ENCODE peak calls at places on chromosomes 1 and 21, in five cellular contexts. O is colonic mucosa, I is PC-3, U is left lung, Y is lung. L is an unnamed sample.
A peak's percentile ranks its signal among the peaks of the same experiment; 100 is the strongest.

GRCh38 chr1:156627313-156627880 is 8.2 kb downstream of the HAPLN2 start:
- DNase-seq in O (peak; percentile 41), I (peak; percentile 88), U (no peak), Y (no peak), L (no peak)

GRCh38 chr1:54334996-54335395 is 71.2 kb downstream of the SSBP3 start:
- DNase-seq in O (no peak), I (no peak), U (no peak), Y (no peak), L (no peak)

GRCh38 chr21:18369115-18369514 is 34.5 kb downstream of the TMPRSS15 start:
- DNase-seq in O (no peak), I (peak; percentile 59), U (no peak), Y (no peak), L (no peak)

GRCh38 chr1:106222415-106222814 is 834.1 kb upstream of the PRMT6 start:
- DNase-seq in O (no peak), I (peak; percentile 15), U (no peak), Y (no peak), L (no peak)

GRCh38 chr1:190708418-190709057 is 230.9 kb upstream of the BRINP3 start:
- DNase-seq in O (no peak), I (no peak), U (no peak), Y (no peak), L (no peak)

GRCh38 chr1:47791879-47792608 is 205.1 kb downstream of the TRABD2B start:
- DNase-seq in O (no peak), I (peak; percentile 60), U (no peak), Y (no peak), L (no peak)

GRCh38 chr21:14096577-14096976 is 114.2 kb downstream of the LIPI start:
- DNase-seq in O (no peak), I (no peak), U (no peak), Y (no peak), L (no peak)

GRCh38 chr1:154863702-154864174 is 6.3 kb downstream of the KCNN3 start:
- DNase-seq in O (no peak), I (peak; percentile 81), U (no peak), Y (no peak), L (peak; percentile 63)

GRCh38 chr21:36732217-36732616 is 33.3 kb downstream of the SIM2 start:
- DNase-seq in O (no peak), I (no peak), U (no peak), Y (no peak), L (no peak)

GRCh38 chr1:111895456-111895855 is 94.0 kb downstream of the KCND3 start:
- DNase-seq in O (no peak), I (no peak), U (no peak), Y (no peak), L (no peak)

GRCh38 chr1:208083016-208083714 is 161.0 kb downstream of the PLXNA2 start:
- DNase-seq in O (no peak), I (no peak), U (no peak), Y (no peak), L (no peak)

GRCh38 chr1:85867189-85867588 is 159.0 kb upstream of the ZNHIT6 start:
- DNase-seq in O (no peak), I (no peak), U (no peak), Y (no peak), L (no peak)

GRCh38 chr1:66931548-66932124 is 6.8 kb downstream of the MIER1 start:
- DNase-seq in O (no peak), I (no peak), U (no peak), Y (no peak), L (no peak)

GRCh38 chr1:8047112-8047511 is 21.0 kb upstream of the ERRFI1 start:
- DNase-seq in O (no peak), I (peak; percentile 48), U (no peak), Y (no peak), L (peak; percentile 33)

GRCh38 chr1:159071970-159072582 is 4.5 kb downstream of the AIM2 start:
- DNase-seq in O (no peak), I (peak; percentile 77), U (no peak), Y (no peak), L (peak; percentile 40)

GRCh38 chr1:1599030-1599916 is 662 bp downstream of the FNDC10 start:
- DNase-seq in O (no peak), I (peak; percentile 36), U (peak; percentile 29), Y (no peak), L (no peak)

GRCh38 chr1:97243973-97244560 is 522.5 kb downstream of the PTBP2 start:
- DNase-seq in O (no peak), I (peak; percentile 49), U (no peak), Y (no peak), L (no peak)

DNA sequence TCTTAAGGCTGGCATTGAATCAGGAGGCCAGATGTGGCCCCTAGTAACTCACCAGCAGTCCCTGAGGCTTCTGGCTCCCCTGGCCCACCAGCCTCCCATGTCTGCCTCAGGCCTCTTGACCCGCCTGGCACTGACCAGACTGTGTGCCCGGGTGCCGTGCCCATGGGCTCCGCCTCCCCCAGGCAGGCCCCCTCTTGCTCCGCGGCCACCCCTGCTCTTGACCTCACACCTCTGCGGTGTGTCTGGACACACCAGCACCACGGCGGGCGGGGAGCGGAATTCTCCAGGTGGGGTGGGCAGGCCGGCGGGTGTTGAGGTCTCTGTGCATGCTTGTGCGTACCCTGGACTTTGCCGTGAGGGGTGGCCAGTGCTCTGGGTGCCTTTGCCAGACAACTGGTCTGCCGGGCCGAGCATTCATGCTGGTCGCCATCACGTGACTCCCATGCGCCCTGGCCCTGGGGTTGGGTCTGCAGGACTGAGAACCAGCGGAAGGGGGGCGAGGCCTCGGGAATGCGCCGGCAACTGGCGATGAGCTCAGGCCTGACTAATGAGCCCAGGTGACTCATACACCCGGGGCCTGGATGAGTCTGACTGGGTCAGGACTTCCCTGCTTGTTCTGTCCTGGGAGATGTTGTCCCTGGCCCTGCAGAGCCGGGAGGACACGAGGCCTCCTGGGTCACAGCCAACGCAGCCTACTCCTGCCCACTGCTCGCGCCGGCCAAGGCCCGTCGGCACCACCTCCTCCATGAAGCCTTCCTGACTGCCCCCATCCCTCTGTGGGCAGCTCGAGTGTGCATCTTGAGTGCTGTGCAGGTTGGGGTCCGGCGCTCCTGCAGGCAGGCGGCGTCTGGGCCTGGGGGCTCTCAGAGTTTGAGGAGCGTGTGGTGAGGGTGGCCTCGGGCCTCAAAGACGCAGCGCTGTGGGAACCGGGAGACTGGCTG is 22.6 kb downstream of the COL18A1 start:
- DNase-seq in O (no peak), I (peak; percentile 97), U (peak; percentile 48), Y (no peak), L (no peak)
- H3K27me3 ChIP-seq in O (no peaks in the 10 kb centered on the region), I (no peaks in the 10 kb centered on the region), U (peaks cover 14% of the 10 kb centered on the region), Y (no peaks in the 10 kb centered on the region), L (no peaks in the 10 kb centered on the region)

GRCh38 chr1:175755516-175755915 is 12.1 kb upstream of the TNR start:
- DNase-seq in O (no peak), I (no peak), U (no peak), Y (no peak), L (no peak)

DNA sequence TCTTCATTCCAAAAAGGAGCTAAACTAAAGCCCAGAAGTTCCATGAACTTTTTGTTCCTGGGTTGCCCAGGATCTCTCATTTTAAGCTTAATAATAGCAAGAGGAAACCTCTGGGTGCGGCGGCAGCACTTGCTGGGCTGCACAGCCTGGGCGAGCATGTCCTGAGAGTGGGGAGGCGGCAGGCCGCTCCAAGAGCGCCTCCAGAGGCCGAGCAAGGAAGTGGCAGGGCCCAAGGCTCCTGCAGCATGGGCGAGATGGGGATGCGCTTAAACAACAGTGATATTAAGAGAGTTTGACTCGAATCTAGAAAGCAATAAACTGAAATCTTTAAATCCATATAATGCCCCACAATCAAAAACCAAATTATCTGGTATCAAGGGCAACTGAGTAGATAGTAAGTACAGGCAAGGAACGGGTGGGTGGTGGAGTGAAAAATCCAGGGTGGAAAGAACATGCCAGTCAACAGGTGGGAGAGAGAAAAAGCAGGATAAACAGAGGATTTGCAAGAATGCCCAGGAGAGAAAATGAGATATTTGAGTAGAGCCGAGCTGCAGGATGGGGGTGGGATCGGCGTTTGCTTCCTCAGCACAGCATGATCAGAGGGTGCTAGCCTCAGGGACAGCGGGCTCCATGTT is 14.1 kb upstream of the TNR start:
- DNase-seq in O (peak; percentile 29), I (peak; percentile 9), U (no peak), Y (no peak), L (peak; percentile 3)
- H3K27me3 ChIP-seq in O (no peaks in the 10 kb centered on the region), I (peaks cover 23% of the 10 kb centered on the region), U (no peaks in the 10 kb centered on the region), Y (no peaks in the 10 kb centered on the region), L (no peaks in the 10 kb centered on the region)

GRCh38 chr1:15257309-15257708 is 10.3 kb downstream of the FHAD1 start:
- DNase-seq in O (no peak), I (no peak), U (no peak), Y (no peak), L (no peak)

GRCh38 chr1:15255582-15256149 is 8.6 kb downstream of the FHAD1 start:
- DNase-seq in O (no peak), I (no peak), U (no peak), Y (no peak), L (no peak)

GRCh38 chr1:15254521-15254920 is 7.5 kb downstream of the FHAD1 start:
- DNase-seq in O (no peak), I (no peak), U (no peak), Y (no peak), L (no peak)

GRCh38 chr1:15258828-15259588 is 12.0 kb downstream of the FHAD1 start:
- DNase-seq in O (no peak), I (no peak), U (no peak), Y (no peak), L (no peak)

DNA sequence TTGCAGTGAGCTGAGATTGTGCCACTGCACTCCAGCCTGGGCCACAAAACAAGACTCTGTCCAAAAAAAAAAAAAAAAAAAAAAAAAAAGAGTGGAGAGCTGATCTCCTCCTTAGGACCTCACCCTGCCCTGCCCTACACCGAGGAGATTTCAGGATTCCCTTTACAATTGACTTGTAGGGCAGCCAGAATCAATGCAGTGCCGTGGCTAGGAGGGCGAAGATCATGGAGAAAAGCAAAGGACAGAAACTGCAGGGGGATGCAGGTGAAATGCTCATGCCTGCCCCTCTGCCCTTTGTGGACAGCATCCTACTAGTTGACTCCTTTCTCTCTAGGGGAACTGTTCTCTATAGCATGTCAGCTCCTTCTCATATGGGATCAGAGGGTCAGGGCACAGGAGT is 9.6 kb downstream of the FHAD1 start:
- DNase-seq in O (no peak), I (no peak), U (no peak), Y (no peak), L (no peak)
- H3K27me3 ChIP-seq in O (no peaks in the 10 kb centered on the region), I (no peaks in the 10 kb centered on the region), U (no peaks in the 10 kb centered on the region), Y (no peaks in the 10 kb centered on the region), L (no peaks in the 10 kb centered on the region)

DNA sequence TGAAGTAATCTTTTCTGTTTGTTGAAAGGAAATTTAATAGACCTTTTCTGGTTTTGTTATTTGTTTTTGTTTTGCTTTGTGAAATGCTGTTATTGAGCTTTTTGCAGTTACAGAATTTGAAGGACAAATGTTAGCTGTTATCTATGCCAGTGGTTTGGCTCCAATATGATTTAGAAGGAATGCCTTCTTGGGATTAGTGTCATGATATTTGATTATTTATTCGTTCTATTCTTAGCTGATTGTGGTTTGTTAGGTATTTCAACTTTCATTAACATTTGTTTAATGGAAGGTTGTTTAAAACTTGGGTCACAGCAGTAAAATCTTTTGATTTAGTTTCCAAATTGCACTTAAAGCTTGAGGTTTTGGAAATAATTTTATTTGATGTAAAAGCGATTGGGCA is 33.5 kb downstream of the ADGRL2 start:
- DNase-seq in O (no peak), I (no peak), U (no peak), Y (no peak), L (no peak)
- H3K27me3 ChIP-seq in O (no peaks in the 10 kb centered on the region), I (peaks cover 81% of the 10 kb centered on the region), U (no peaks in the 10 kb centered on the region), Y (no peaks in the 10 kb centered on the region), L (no peaks in the 10 kb centered on the region)

DNA sequence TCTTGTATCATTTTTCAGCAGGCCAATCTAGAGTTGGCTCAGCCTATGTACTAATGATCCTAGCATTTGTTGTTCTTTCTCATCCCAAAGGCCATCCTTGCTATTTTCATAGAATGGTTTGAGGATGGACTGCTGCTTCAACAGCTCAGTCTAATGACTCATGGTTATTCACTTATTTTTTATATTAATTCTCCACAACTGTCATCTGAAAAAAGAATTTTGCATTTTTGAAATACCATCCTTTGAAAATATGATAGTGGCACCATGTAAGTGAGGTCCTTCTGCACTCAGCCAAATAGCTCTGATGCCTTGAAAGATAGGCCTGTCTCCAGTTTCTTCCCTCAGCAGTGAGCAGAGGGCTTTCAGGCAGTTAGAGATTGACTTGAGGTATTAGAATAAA is 377.5 kb downstream of the LMO4 start:
- DNase-seq in O (no peak), I (peak; percentile 14), U (no peak), Y (no peak), L (no peak)
- H3K27me3 ChIP-seq in O (no peaks in the 10 kb centered on the region), I (no peaks in the 10 kb centered on the region), U (no peaks in the 10 kb centered on the region), Y (no peaks in the 10 kb centered on the region), L (no peaks in the 10 kb centered on the region)